ENCODE peak calls at places on chromosome 2, in four cellular contexts. One of them, this sample, is unnamed.

GRCh38 chr2:27149575-27150405 is 986 bp downstream of the TCF23 start:
- DNase-seq in HFFc6: no peak
- DNase-seq in KBM-7: no peak
- DNase-seq in GM03348: no peak
- DNase-seq in this sample: no peak

GRCh38 chr2:236214331-236214995 is 46.3 kb upstream of the GBX2 start:
- DNase-seq in KBM-7: no peak
- DNase-seq in GM03348: no peak
- DNase-seq in HFFc6: no peak
- DNase-seq in this sample: no peak

GRCh38 chr2:131039908-131040660 is 53.2 kb downstream of the FAM168B start:
- DNase-seq in HFFc6: no peak
- DNase-seq in KBM-7: no peak
- DNase-seq in GM03348: no peak
- DNase-seq in this sample: no peak

GRCh38 chr2:71071681-71072398 is 3.4 kb downstream of the NAGK start:
- DNase-seq in GM03348: no peak
- DNase-seq in HFFc6: no peak
- DNase-seq in KBM-7: peak; percentile 98
- DNase-seq in this sample: no peak

GRCh38 chr2:54855434-54855833 is 132.0 kb downstream of the EML6 start:
- DNase-seq in HFFc6: peak; percentile 22
- DNase-seq in KBM-7: no peak
- DNase-seq in GM03348: no peak
- DNase-seq in this sample: no peak

GRCh38 chr2:231611273-231612198 is 18.9 kb downstream of the TEX44 start:
- DNase-seq in HFFc6: peak; percentile 95
- DNase-seq in KBM-7: peak; percentile 75
- DNase-seq in GM03348: peak; percentile 68
- DNase-seq in this sample: peak; percentile 91

GRCh38 chr2:172861632-172862031 is 126.0 kb downstream of the RAPGEF4 start:
- DNase-seq in KBM-7: no peak
- DNase-seq in HFFc6: no peak
- DNase-seq in GM03348: no peak
- DNase-seq in this sample: no peak

GRCh38 chr2:52594036-52594435 is 1173.6 kb upstream of the CHAC2 start:
- DNase-seq in KBM-7: no peak
- DNase-seq in GM03348: no peak
- DNase-seq in HFFc6: no peak
- DNase-seq in this sample: no peak

GRCh38 chr2:181998045-181998444 is 12.4 kb downstream of the PPP1R1C start:
- DNase-seq in GM03348: no peak
- DNase-seq in KBM-7: no peak
- DNase-seq in HFFc6: no peak
- DNase-seq in this sample: no peak

GRCh38 chr2:127661949-127662510 is 13.3 kb downstream of the LIMS2 start:
- DNase-seq in HFFc6: no peak
- DNase-seq in KBM-7: no peak
- DNase-seq in GM03348: peak; percentile 72
- DNase-seq in this sample: peak; percentile 59

GRCh38 chr2:16105178-16105663 is 164.9 kb downstream of the MYCN start:
- DNase-seq in KBM-7: no peak
- DNase-seq in HFFc6: no peak
- DNase-seq in GM03348: no peak
- DNase-seq in this sample: no peak

GRCh38 chr2:25258814-25259743 is 82.6 kb downstream of the DNMT3A start:
- DNase-seq in GM03348: no peak
- DNase-seq in HFFc6: no peak
- DNase-seq in KBM-7: no peak
- DNase-seq in this sample: no peak

GRCh38 chr2:237156131-237156856 is 70.6 kb downstream of the COPS8 start:
- DNase-seq in HFFc6: peak; percentile 87
- DNase-seq in GM03348: peak; percentile 95
- DNase-seq in KBM-7: no peak
- DNase-seq in this sample: peak; percentile 75

GRCh38 chr2:190879474-190880373 is 897 bp upstream of the GLS start:
- DNase-seq in KBM-7: no peak
- DNase-seq in GM03348: peak; percentile 7
- DNase-seq in HFFc6: peak; percentile 35
- DNase-seq in this sample: no peak

GRCh38 chr2:28274911-28275685 is 117.6 kb upstream of the FOSL2 start:
- DNase-seq in GM03348: peak; percentile 68
- DNase-seq in HFFc6: peak; percentile 93
- DNase-seq in KBM-7: peak; percentile 66
- DNase-seq in this sample: peak; percentile 37

GRCh38 chr2:25912851-25913695 is 34.8 kb upstream of the ASXL2 start:
- DNase-seq in KBM-7: no peak
- DNase-seq in GM03348: peak; percentile 51
- DNase-seq in HFFc6: peak; percentile 15
- DNase-seq in this sample: no peak

This sample was measured in hepatic stellate cell.